ENCODE peak calls at places on chromosomes 11 and 22, in nine cellular contexts. X is GM12892, E is 8988T, K is GM19239, Q is GM12865, R is EL, N is progenitor cell of endocrine pancreas, M is AG04449, T is SW 1271. A is an unnamed sample.

GRCh38 chr22:47237890-47238480 is 475.5 kb downstream of the TBC1D22A start:
- DNase-seq in X (no peak), E (no peak), K (no peak), Q (no peak), R (no peak), N (no peak), M (no peak), T (no peak), A (no peak)

GRCh38 chr11:73162196-73162740 is 20.1 kb upstream of the FCHSD2 start:
- DNase-seq in X (no peak), E (no peak), K (no peak), Q (no peak), R (no peak), N (no peak), M (no peak), T (no peak), A (no peak)

GRCh38 chr11:315516-315994 is 1.7 kb downstream of the IFITM1 start:
- DNase-seq in X (no peak), E (peak; percentile 38), K (no peak), Q (no peak), R (no peak), N (no peak), M (no peak), T (no peak), A (no peak)

GRCh38 chr22:43000441-43001175 is 14.3 kb downstream of the PACSIN2 start:
- DNase-seq in X (no peak), E (no peak), K (no peak), Q (peak; percentile 77), R (peak; percentile 59), N (no peak), M (no peak), T (no peak), A (no peak)

GRCh38 chr11:44018127-44018521 is 29.7 kb upstream of the ACCSL start:
- DNase-seq in X (no peak), E (no peak), K (no peak), Q (no peak), R (no peak), N (no peak), M (no peak), T (no peak), A (no peak)

GRCh38 chr11:19766206-19766605 is 53.6 kb downstream of the NAV2 start:
- DNase-seq in X (no peak), E (no peak), K (no peak), Q (no peak), R (peak; percentile 22), N (no peak), M (no peak), T (no peak), A (no peak)

GRCh38 chr11:61417670-61418069 is 12.1 kb downstream of the CPSF7 start:
- DNase-seq in X (no peak), E (no peak), K (no peak), Q (no peak), R (no peak), N (no peak), M (no peak), T (peak; percentile 7), A (no peak)

GRCh38 chr11:113202431-113202830 is 112.0 kb upstream of the TTC12 start:
- DNase-seq in X (no peak), E (no peak), K (no peak), Q (no peak), R (peak; percentile 39), N (no peak), M (no peak), T (no peak), A (no peak)

GRCh38 chr11:112663947-112664634 is 297.1 kb upstream of the NCAM1 start:
- DNase-seq in X (no peak), E (no peak), K (no peak), Q (no peak), R (no peak), N (no peak), M (no peak), T (no peak), A (no peak)

GRCh38 chr11:48272551-48273080 is 9.0 kb downstream of the OR4X1 start:
- DNase-seq in X (no peak), E (no peak), K (no peak), Q (no peak), R (no peak), N (no peak), M (no peak), T (no peak), A (no peak)

GRCh38 chr11:104934594-104934993 is 33.8 kb downstream of the CASP4 start:
- DNase-seq in X (no peak), E (no peak), K (no peak), Q (no peak), R (no peak), N (no peak), M (no peak), T (no peak), A (no peak)

GRCh38 chr11:127226959-127227358 is 226.4 kb upstream of the KIRREL3 start:
- DNase-seq in X (no peak), E (no peak), K (no peak), Q (no peak), R (no peak), N (no peak), M (no peak), T (no peak), A (no peak)

GRCh38 chr11:11465280-11465679 is 112.2 kb upstream of the CSNK2A3 start:
- DNase-seq in X (no peak), E (no peak), K (no peak), Q (no peak), R (no peak), N (no peak), M (no peak), T (no peak), A (no peak)

GRCh38 chr11:72238492-72239295 is 5.3 kb downstream of the PHOX2A start:
- DNase-seq in X (no peak), E (peak; percentile 48), K (no peak), Q (no peak), R (no peak), N (no peak), M (no peak), T (no peak), A (no peak)